ENCODE peak calls at places on chromosomes 6 and 20, in five cellular contexts. E is AG10803, Q is coronary artery, I is MM.1S, V is hepatocyte. W is an unnamed sample.

GRCh38 chr6:164286021-164286420 is 871.5 kb downstream of the QKI start:
- DNase-seq in E (no peak), Q (no peak), I (no peak), V (no peak), W (peak; percentile 40)

GRCh38 chr6:120198033-120198432 is 848.5 kb upstream of the MAN1A1 start:
- DNase-seq in E (peak; percentile 1), Q (no peak), I (no peak), V (peak; percentile 48), W (peak; percentile 69)

GRCh38 chr20:51931321-51931720 is 129.0 kb upstream of the SALL4 start:
- DNase-seq in E (no peak), Q (no peak), I (no peak), V (peak; percentile 35), W (no peak)

GRCh38 chr6:39314273-39314790 is at the start of gene KCNK17:
- DNase-seq in E (no peak), Q (no peak), I (no peak), V (no peak), W (no peak)

GRCh38 chr6:132814716-132815570 is 574 bp downstream of the RPS12 start:
- DNase-seq in E (no peak), Q (no peak), I (no peak), V (no peak), W (no peak)

GRCh38 chr6:52016918-52017748 is 70.3 kb downstream of the PKHD1 start:
- DNase-seq in E (no peak), Q (no peak), I (peak; percentile 41), V (no peak), W (no peak)

GRCh38 chr20:24677626-24678328 is 208.3 kb downstream of the SYNDIG1 start:
- DNase-seq in E (no peak), Q (no peak), I (no peak), V (peak; percentile 19), W (no peak)

GRCh38 chr6:130602151-130602770 is 224.9 kb upstream of the SMLR1 start:
- DNase-seq in E (peak; percentile 93), Q (no peak), I (no peak), V (peak; percentile 50), W (peak; percentile 94)

GRCh38 chr20:4088766-4089165 is 73.4 kb upstream of the RNF24 start:
- DNase-seq in E (no peak), Q (no peak), I (no peak), V (no peak), W (no peak)

DNA sequence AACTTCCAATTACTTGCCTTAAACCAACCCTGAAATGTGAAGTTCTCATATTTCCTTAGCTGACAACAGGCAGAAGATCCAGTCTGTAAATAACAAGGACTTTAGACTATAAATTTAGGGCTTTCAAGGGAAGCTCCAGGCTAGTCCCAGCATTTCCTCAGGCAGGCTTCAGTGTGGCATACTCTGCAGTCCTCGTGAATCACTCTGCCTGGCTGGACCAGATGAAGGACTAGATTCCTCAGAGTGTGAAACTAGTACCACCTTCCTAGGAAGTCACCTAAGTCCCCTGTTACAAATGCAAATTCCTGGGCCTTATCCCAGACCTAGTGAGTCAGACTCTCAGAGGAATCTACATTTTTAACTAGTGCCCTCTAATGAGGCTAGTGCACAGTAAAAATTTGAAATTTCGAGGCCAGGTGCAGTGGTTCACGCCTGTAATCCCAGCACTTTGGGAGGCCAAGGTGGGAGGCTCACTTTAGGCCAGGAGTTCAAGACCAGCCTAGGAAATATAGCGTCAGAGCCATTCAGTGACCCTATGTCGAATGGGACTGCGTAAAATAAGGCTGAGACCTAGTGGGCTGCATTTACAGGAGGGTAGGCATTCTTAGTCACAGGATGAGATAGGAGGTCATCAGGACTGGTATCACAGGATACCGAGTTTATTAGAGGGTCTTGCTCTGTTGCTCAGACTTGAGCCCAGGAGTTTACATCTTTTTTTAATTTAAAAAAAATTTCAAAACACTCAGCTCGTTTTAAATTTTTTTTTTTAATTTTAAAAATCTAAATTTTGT is 279.6 kb upstream of the JARID2 start:
- DNase-seq in E (peak; percentile 38), Q (no peak), I (no peak), V (no peak), W (no peak)
- TF ChIP-seq CTCF in E (no peak), Q (no peak), I (no peak), V (no peak), W (no peak)

DNA sequence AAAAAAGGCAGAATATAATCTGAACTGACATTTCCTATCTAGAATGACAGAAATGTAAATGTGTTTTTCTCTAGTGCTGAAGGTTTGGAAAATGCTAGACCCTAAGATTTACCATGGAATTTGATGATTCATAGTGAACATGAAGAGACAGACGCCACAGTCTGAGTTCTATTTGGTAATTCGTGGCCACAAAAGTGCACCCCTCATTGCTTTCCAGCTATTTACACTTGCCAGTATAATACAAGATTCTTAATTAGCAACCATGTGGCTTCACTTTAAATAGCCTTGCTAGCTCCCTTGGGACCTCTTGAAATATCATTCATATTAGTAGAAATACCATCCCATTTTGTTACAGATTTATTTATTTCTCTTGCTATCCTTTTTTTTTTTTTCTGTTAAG is 636.8 kb downstream of the PRKN start:
- DNase-seq in E (peak; percentile 93), Q (no peak), I (no peak), V (no peak), W (peak; percentile 63)
- H3K4me3 ChIP-seq in E (no peak overlapping the region), Q (no peak overlapping the region), I (no peak overlapping the region), V (no peak overlapping the region), W (no peak overlapping the region)

GRCh38 chr6:36752187-36752885 is 54.7 kb downstream of the RAB44 start:
- DNase-seq in E (no peak), Q (no peak), I (peak; percentile 41), V (no peak), W (no peak)

GRCh38 chr6:36752886-36753506 is 55.4 kb downstream of the RAB44 start:
- DNase-seq in E (no peak), Q (no peak), I (peak; percentile 88), V (no peak), W (no peak)

GRCh38 chr6:36750090-36750489 is 52.5 kb downstream of the RAB44 start:
- DNase-seq in E (no peak), Q (no peak), I (no peak), V (no peak), W (no peak)

GRCh38 chr6:36751091-36751490 is 53.5 kb downstream of the RAB44 start:
- DNase-seq in E (no peak), Q (no peak), I (no peak), V (no peak), W (no peak)

GRCh38 chr6:36751833-36752186 is 54.2 kb downstream of the RAB44 start:
- DNase-seq in E (no peak), Q (no peak), I (no peak), V (no peak), W (no peak)
- TF ChIP-seq CTCF in E (no peak), Q (no peak), I (no peak), V (no peak), W (no peak)

DNA sequence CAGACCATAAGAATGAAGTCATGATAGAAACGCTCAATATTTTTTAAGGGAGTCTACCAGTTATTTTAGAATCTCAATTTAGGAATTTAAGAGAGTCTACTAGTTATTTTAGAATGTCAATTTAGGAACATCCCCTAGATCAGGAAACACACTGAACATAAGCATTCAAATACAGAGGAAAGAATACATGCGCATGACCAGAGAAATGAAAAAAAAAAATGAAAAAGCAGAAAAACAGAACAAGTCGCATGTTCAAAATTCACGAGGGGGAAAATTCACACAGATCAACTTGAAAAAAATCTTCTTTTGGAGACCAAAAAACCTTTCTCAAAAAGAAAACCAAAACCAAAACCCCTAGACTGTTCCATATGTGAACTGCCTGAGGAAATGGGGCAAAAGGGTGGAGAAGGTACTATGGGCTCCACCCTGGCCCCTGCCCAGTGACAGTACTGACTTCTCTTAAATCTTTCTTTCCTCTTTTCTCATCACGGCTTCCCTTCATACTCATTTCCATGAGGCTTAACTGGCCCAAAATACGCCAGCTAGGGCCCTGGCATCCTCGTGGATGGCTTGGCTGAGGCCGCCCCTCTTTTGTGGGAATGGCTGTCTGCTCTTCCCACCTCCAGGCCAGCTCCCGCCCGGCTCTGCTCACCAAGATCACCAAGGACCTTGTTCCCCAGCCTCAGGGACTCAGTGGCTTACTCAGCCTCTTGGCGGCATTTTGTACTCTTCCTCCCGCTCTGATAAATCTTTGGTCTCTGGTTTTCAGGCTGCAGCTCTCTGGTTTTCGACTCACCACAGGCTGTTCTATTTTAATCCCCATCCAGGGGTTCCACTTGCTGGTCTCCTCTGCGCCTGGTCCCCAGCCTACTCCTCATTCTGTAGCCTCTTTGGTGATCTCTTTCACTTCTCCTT is 11.2 kb downstream of the ZBTB2 start:
- DNase-seq in E (no peak), Q (no peak), I (peak; percentile 37), V (no peak), W (no peak)
- H3K4me3 ChIP-seq in E (peak overlapping the region; percentile 34), Q (peak overlapping the region; percentile 17), I (peak overlapping the region; percentile 64), V (no peak overlapping the region), W (no peak overlapping the region)

W was measured in astrocyte of the spinal cord.